ENCODE peak calls at places on chromosomes 4 and X, in five cellular contexts. H is PC-3, Q is GM23248, N is GM23338, G is mesenchymal stem cell. I is an unnamed sample. For H3K27me3, the result is how much of the 10 kb centered on the place peaks cover.

GRCh38 chrX:153544747-153545146 is 27.3 kb downstream of the ATP2B3 start:
- DNase-seq in H (no peak), Q (no peak), N (no peak), G (no peak), I (peak)

GRCh38 chrX:151974336-151975227 is at the start of gene GABRE:
- DNase-seq in H (no peak), Q (peak), N (peak), G (peak), I (peak)

GRCh38 chr4:93147524-93148212 is 680.9 kb upstream of the ATOH1 start:
- DNase-seq in H (no peak), Q (no peak), N (peak), G (no peak), I (no peak)

GRCh38 chr4:6568689-6569332 is 6.2 kb upstream of the MAN2B2 start:
- DNase-seq in H (peak), Q (peak), N (no peak), G (peak), I (no peak)

GRCh38 chrX:13902406-13902805 is 85.5 kb upstream of the GPM6B start:
- DNase-seq in H (no peak), Q (no peak), N (no peak), G (no peak), I (no peak)

GRCh38 chrX:34365482-34365881 is 233.4 kb upstream of the FAM47A start:
- DNase-seq in H (peak), Q (peak), N (peak), G (peak), I (peak)

GRCh38 chr4:14196141-14196540 is 568.6 kb upstream of the BOD1L1 start:
- DNase-seq in H (peak), Q (peak), N (peak), G (peak), I (peak)

GRCh38 chr4:142752331-142752830 is 93.7 kb downstream of the INPP4B start:
- DNase-seq in H (no peak), Q (peak), N (no peak), G (no peak), I (no peak)

GRCh38 chr4:2341261-2341841 is 77.1 kb downstream of the ZFYVE28 start:
- DNase-seq in H (no peak), Q (no peak), N (no peak), G (no peak), I (peak)

GRCh38 chr4:187236491-187236890 is 512.8 kb upstream of the FAT1 start:
- DNase-seq in H (peak), Q (peak), N (no peak), G (peak), I (peak)

GRCh38 chrX:150364347-150365050 is 1.4 kb downstream of the MAMLD1 start:
- DNase-seq in H (peak), Q (peak), N (peak), G (peak), I (peak)

GRCh38 chrX:68697465-68698125 is 50.1 kb downstream of the STARD8 start:
- DNase-seq in H (no peak), Q (no peak), N (no peak), G (no peak), I (no peak)

GRCh38 chrX:11239230-11239629 is 54.0 kb upstream of the AMELX start:
- DNase-seq in H (peak), Q (peak), N (no peak), G (peak), I (peak)

GRCh38 chr4:68218044-68218443 is 27.4 kb downstream of the TMPRSS11B start:
- DNase-seq in H (peak), Q (peak), N (no peak), G (no peak), I (no peak)

GRCh38 chr4:61462451-61463326 is 262.6 kb downstream of the ADGRL3 start:
- DNase-seq in H (peak), Q (no peak), N (no peak), G (peak), I (no peak)

GRCh38 chr4:73481356-73481755 is at the start of gene AFM:
- DNase-seq in H (no peak), Q (no peak), N (no peak), G (no peak), I (no peak)

GRCh38 chr4:148822572-148823418 is 380.6 kb upstream of the NR3C2 start:
- DNase-seq in H (no peak), Q (no peak), N (no peak), G (no peak), I (no peak)

GRCh38 chrX:111490683-111491082 is 20.8 kb upstream of the SERTM2 start:
- DNase-seq in H (no peak), Q (no peak), N (no peak), G (peak), I (peak)

GRCh38 chr4:73731968-73732610 is 8.3 kb upstream of the CXCL8 start:
- DNase-seq in H (peak), Q (no peak), N (no peak), G (peak), I (no peak)

GRCh38 chrX:102345916-102346315 is 93.9 kb downstream of the NXF2B start:
- DNase-seq in H (peak), Q (peak), N (peak), G (peak), I (peak)

GRCh38 chr4:164648151-164648848 is 105.6 kb upstream of the SMIM31 start:
- DNase-seq in H (peak), Q (peak), N (no peak), G (no peak), I (no peak)

GRCh38 chr4:72909461-72909860 is 160.1 kb downstream of the COX18 start:
- DNase-seq in H (peak), Q (peak), N (peak), G (no peak), I (peak)

GRCh38 chrX:110965409-110965808 is 130.6 kb upstream of the PAK3 start:
- DNase-seq in H (no peak), Q (no peak), N (no peak), G (no peak), I (no peak)

GRCh38 chr4:114677346-114677979 is 78.9 kb downstream of the UGT8 start:
- DNase-seq in H (no peak), Q (no peak), N (no peak), G (no peak), I (no peak)

GRCh38 chr4:125085-125820 is 952 bp downstream of the ZNF718 start:
- DNase-seq in H (peak), Q (peak), N (peak), G (peak), I (peak)

GRCh38 chr4:118373614-118374255 is 20.9 kb upstream of the PRSS12 start:
- DNase-seq in H (no peak), Q (peak), N (no peak), G (peak), I (no peak)

GRCh38 chr4:6641164-6641970 is 882 bp downstream of the MRFAP1 start:
- DNase-seq in H (peak), Q (peak), N (peak), G (peak), I (peak)

GRCh38 chr4:140743194-140743931 is 12.8 kb downstream of the TBC1D9 start:
- DNase-seq in H (peak), Q (peak), N (peak), G (peak), I (peak)

GRCh38 chr4:54016504-54016903 is 47.9 kb downstream of the CHIC2 start:
- DNase-seq in H (no peak), Q (no peak), N (no peak), G (no peak), I (no peak)

GRCh38 chr4:110589297-110589696 is 33.6 kb downstream of the PITX2 start:
- DNase-seq in H (peak), Q (peak), N (no peak), G (peak), I (no peak)

GRCh38 chrX:54492340-54492739 is 3.7 kb downstream of the FGD1 start:
- DNase-seq in H (peak), Q (peak), N (no peak), G (peak), I (no peak)

GRCh38 chr4:156946508-156947197 is 24.9 kb downstream of the PDGFC start:
- DNase-seq in H (peak), Q (peak), N (no peak), G (peak), I (peak)

GRCh38 chr4:89799071-89799470 is 37.9 kb downstream of the SNCA start:
- DNase-seq in H (no peak), Q (no peak), N (no peak), G (no peak), I (no peak)

GRCh38 chr4:75512336-75513211 is 1.6 kb downstream of the RCHY1 start:
- DNase-seq in H (peak), Q (peak), N (no peak), G (peak), I (no peak)

GRCh38 chr4:169912996-169913395 is 113.2 kb downstream of the MFAP3L start:
- DNase-seq in H (no peak), Q (no peak), N (no peak), G (no peak), I (no peak)

GRCh38 chr4:141465151-141465550 is 171.2 kb upstream of the IL15 start:
- DNase-seq in H (no peak), Q (no peak), N (no peak), G (no peak), I (no peak)

GRCh38 chrX:47612418-47612817 is 7.2 kb downstream of the SYN1 start:
- DNase-seq in H (no peak), Q (no peak), N (no peak), G (no peak), I (no peak)
- H3K4me2 ChIP-seq in H (no peak), Q (no peak), N (no peak), G (no peak), I (no peak)

GRCh38 chr4:47837582-47838294 is at the start of gene CORIN:
- DNase-seq in H (peak), Q (peak), N (peak), G (peak), I (peak)
- H2AFZ ChIP-seq in H (peak), Q (peak), N (peak), G (peak), I (peak)

GRCh38 chrX:139237141-139237540 is 293.4 kb upstream of the F9 start:
- DNase-seq in H (no peak), Q (no peak), N (no peak), G (no peak), I (no peak)
- H3K27me3 ChIP-seq in H (under half), Q (under half), N (under half), G (under half), I (under half)

DNA sequence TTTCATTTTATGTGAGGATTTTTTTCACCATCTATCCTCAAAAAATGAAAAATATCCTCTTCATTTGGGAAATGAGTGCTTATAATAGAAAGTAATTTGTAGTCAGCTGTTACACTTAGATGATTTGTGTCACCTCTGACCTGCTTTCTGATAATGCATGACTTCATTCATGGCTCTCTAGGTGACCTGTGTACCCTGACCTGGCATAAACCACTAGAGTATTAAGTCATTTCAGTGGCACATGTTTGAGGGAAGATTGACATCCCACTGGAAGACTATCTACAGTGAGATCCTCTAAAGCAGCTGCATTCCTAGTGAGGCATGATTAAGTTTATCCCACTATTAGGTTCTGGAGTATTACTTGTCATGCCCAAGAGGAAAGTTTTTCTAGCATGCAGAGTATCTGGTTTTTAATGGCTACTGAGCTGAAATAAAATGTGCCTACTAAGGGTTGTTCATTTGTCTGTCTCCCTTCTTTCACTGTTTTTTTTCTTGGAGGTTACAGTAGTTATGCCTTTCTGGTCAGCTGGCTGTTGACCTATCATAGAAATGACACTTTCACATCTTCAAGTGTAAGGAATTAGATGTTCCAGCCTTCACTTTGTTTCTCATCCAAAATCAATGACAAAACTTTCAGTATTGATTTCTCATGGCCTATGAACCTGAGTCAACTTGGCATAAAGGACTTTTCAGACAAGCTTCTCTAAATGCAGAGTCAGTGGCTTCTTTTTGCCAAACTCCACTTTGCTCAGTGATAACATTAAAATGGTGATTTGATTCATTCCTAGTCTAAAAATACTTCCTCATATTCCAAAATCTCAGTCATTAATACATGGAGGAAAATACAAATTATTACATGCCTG is 33.1 kb downstream of the TET2 start:
- DNase-seq in H (no peak), Q (no peak), N (no peak), G (peak), I (peak)
- H3K4me2 ChIP-seq in H (no peak), Q (no peak), N (no peak), G (no peak), I (no peak)

GRCh38 chr4:159075531-159075932 is 27.3 kb upstream of the RAPGEF2 start:
- DNase-seq in H (peak), Q (peak), N (no peak), G (no peak), I (no peak)

GRCh38 chr4:159069922-159070321 is 33.0 kb upstream of the RAPGEF2 start:
- DNase-seq in H (no peak), Q (peak), N (no peak), G (no peak), I (no peak)

GRCh38 chr4:159070742-159071141 is 32.1 kb upstream of the RAPGEF2 start:
- DNase-seq in H (peak), Q (peak), N (no peak), G (peak), I (no peak)

GRCh38 chr4:159071178-159071968 is 31.5 kb upstream of the RAPGEF2 start:
- DNase-seq in H (peak), Q (peak), N (peak), G (peak), I (peak)

GRCh38 chr4:159071969-159072765 is 30.7 kb upstream of the RAPGEF2 start:
- DNase-seq in H (no peak), Q (no peak), N (no peak), G (no peak), I (no peak)
- H2AFZ ChIP-seq in H (peak), Q (no peak), N (no peak), G (no peak), I (no peak)

DNA sequence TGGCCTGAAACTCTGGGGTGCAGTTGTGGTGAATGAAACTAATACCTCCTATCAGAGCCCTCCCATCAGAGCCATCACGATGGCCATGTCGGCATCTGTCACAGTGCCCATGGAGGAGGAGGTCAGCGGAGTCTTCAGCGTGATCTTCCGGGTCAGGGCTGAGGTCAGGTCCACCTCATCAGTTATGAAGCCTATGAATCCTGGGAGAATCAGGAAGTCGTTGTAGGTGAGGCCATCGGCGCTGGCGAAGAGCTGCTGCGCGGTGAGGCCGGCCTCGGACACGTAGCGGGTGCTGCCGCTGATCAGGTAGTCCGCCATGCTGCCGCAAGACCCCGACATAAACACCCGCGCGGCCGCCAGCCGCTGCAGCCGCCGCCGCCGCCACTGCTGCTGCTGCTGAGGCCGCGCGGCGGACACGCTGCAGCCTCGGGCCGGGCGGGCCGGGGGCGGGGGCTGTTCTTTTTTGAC is 376.7 kb upstream of the MAOA start:
- DNase-seq in H (no peak), Q (no peak), N (no peak), G (no peak), I (no peak)
- H3K27me3 ChIP-seq in H (under half), Q (under half), N (under half), G (under half), I (under half)

GRCh38 chrX:32847921-32848320 is 363.4 kb downstream of the DMD start:
- DNase-seq in H (no peak), Q (no peak), N (no peak), G (no peak), I (no peak)
- H3K4me2 ChIP-seq in H (no peak), Q (no peak), N (no peak), G (no peak), I (no peak)

DNA sequence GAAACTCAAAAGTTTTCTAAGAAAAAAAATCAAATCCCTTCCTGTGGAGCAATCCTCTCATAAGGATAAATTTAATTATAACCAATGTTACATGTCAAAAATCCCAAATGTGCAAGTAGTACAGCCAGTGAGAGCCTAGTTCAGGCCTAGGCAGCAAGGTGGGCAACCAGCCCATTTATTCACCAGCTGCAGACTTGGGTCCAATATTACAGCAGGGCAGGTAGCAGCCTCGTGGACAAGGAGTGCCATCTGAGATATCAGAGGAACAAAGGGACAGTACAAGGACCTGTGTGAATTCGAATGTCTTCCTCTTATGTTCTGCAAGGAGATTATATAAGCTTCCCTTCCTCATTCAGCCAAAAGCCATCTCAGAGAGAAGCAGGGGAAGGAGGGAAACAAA is 6.6 kb downstream of the HELQ start:
- DNase-seq in H (no peak), Q (no peak), N (no peak), G (no peak), I (no peak)
- H2AFZ ChIP-seq in H (no peak), Q (no peak), N (no peak), G (no peak), I (no peak)